ENCODE peak calls at places on chromosomes 13 and 19, in six cellular contexts. One of them, this sample, is unnamed.

GRCh38 chr13:50403311-50403710 is 388.1 kb downstream of the KCNRG start:
- DNase-seq in A549: no peak
- DNase-seq in neural progenitor cell: no peak
- DNase-seq in cardiac fibroblast: no peak
- DNase-seq in fibroblast of mammary gland: no peak
- DNase-seq in IMR-90: peak; percentile 53
- DNase-seq in this sample: no peak

GRCh38 chr19:32691952-32692726 is 518 bp downstream of the NUDT19 start:
- DNase-seq in A549: no peak
- DNase-seq in neural progenitor cell: peak; percentile 73
- DNase-seq in cardiac fibroblast: peak; percentile 75
- DNase-seq in fibroblast of mammary gland: peak; percentile 75
- DNase-seq in IMR-90: peak; percentile 69
- DNase-seq in this sample: peak; percentile 80

GRCh38 chr13:51902776-51903175 is 41.0 kb downstream of the CCDC70 start:
- DNase-seq in A549: no peak
- DNase-seq in neural progenitor cell: no peak
- DNase-seq in cardiac fibroblast: no peak
- DNase-seq in fibroblast of mammary gland: no peak
- DNase-seq in IMR-90: no peak
- DNase-seq in this sample: no peak

GRCh38 chr19:11286312-11286974 is 9.5 kb upstream of the TSPAN16 start:
- DNase-seq in A549: no peak
- DNase-seq in neural progenitor cell: no peak
- DNase-seq in cardiac fibroblast: peak; percentile 74
- DNase-seq in fibroblast of mammary gland: peak; percentile 50
- DNase-seq in IMR-90: peak; percentile 58
- DNase-seq in this sample: peak; percentile 60

GRCh38 chr13:41054212-41054877 is 7.0 kb upstream of the WBP4 start:
- DNase-seq in A549: peak; percentile 22
- DNase-seq in neural progenitor cell: peak; percentile 57
- DNase-seq in cardiac fibroblast: peak; percentile 72
- DNase-seq in fibroblast of mammary gland: peak; percentile 77
- DNase-seq in IMR-90: peak; percentile 64
- DNase-seq in this sample: peak; percentile 72

GRCh38 chr13:113216165-113217056 is 7.0 kb downstream of the CUL4A start:
- DNase-seq in A549: no peak
- DNase-seq in neural progenitor cell: peak; percentile 61
- DNase-seq in cardiac fibroblast: peak; percentile 69
- DNase-seq in fibroblast of mammary gland: peak; percentile 81
- DNase-seq in IMR-90: peak; percentile 74
- DNase-seq in this sample: peak; percentile 62

GRCh38 chr19:7004313-7004931 is 16.8 kb downstream of the MBD3L2B start:
- DNase-seq in A549: peak; percentile 29
- DNase-seq in neural progenitor cell: peak; percentile 38
- DNase-seq in cardiac fibroblast: no peak
- DNase-seq in fibroblast of mammary gland: peak; percentile 33
- DNase-seq in IMR-90: peak; percentile 18
- DNase-seq in this sample: peak; percentile 44

GRCh38 chr13:113162783-113163685 is 4.6 kb downstream of the PROZ start:
- DNase-seq in A549: no peak
- DNase-seq in neural progenitor cell: no peak
- DNase-seq in cardiac fibroblast: no peak
- DNase-seq in fibroblast of mammary gland: no peak
- DNase-seq in IMR-90: no peak
- DNase-seq in this sample: no peak

GRCh38 chr19:42290523-42291436 is 11.2 kb upstream of the PRR19 start:
- DNase-seq in A549: peak; percentile 95
- DNase-seq in neural progenitor cell: peak; percentile 43
- DNase-seq in cardiac fibroblast: no peak
- DNase-seq in fibroblast of mammary gland: no peak
- DNase-seq in IMR-90: no peak
- DNase-seq in this sample: no peak

GRCh38 chr13:31234729-31235128 is 35.0 kb downstream of the B3GLCT start:
- DNase-seq in A549: peak; percentile 5
- DNase-seq in neural progenitor cell: no peak
- DNase-seq in cardiac fibroblast: peak; percentile 15
- DNase-seq in fibroblast of mammary gland: peak; percentile 8
- DNase-seq in IMR-90: no peak
- DNase-seq in this sample: no peak

GRCh38 chr13:33003458-33004019 is 12.7 kb upstream of the KL start:
- DNase-seq in A549: no peak
- DNase-seq in neural progenitor cell: no peak
- DNase-seq in cardiac fibroblast: no peak
- DNase-seq in fibroblast of mammary gland: no peak
- DNase-seq in IMR-90: no peak
- DNase-seq in this sample: no peak

GRCh38 chr19:14525729-14526128 is 3.7 kb upstream of the TECR start:
- DNase-seq in A549: no peak
- DNase-seq in neural progenitor cell: no peak
- DNase-seq in cardiac fibroblast: no peak
- DNase-seq in fibroblast of mammary gland: no peak
- DNase-seq in IMR-90: no peak
- DNase-seq in this sample: no peak

GRCh38 chr19:4360641-4361151 is 17.3 kb downstream of the MPND start:
- DNase-seq in A549: no peak
- DNase-seq in neural progenitor cell: no peak
- DNase-seq in cardiac fibroblast: no peak
- DNase-seq in fibroblast of mammary gland: no peak
- DNase-seq in IMR-90: no peak
- DNase-seq in this sample: no peak

GRCh38 chr19:4360081-4360569 is 16.8 kb downstream of the MPND start:
- DNase-seq in A549: no peak
- DNase-seq in neural progenitor cell: no peak
- DNase-seq in cardiac fibroblast: no peak
- DNase-seq in fibroblast of mammary gland: no peak
- DNase-seq in IMR-90: no peak
- DNase-seq in this sample: no peak

GRCh38 chr19:4357921-4358326 is 14.6 kb downstream of the MPND start:
- DNase-seq in A549: no peak
- DNase-seq in neural progenitor cell: no peak
- DNase-seq in cardiac fibroblast: no peak
- DNase-seq in fibroblast of mammary gland: no peak
- DNase-seq in IMR-90: no peak
- DNase-seq in this sample: no peak

GRCh38 chr19:4358709-4359626 is 15.6 kb downstream of the MPND start:
- DNase-seq in A549: no peak
- DNase-seq in neural progenitor cell: no peak
- DNase-seq in cardiac fibroblast: no peak
- DNase-seq in fibroblast of mammary gland: no peak
- DNase-seq in IMR-90: no peak
- DNase-seq in this sample: no peak

GRCh38 chr19:4359627-4360000 is 16.3 kb downstream of the MPND start:
- DNase-seq in A549: no peak
- DNase-seq in neural progenitor cell: no peak
- DNase-seq in cardiac fibroblast: no peak
- DNase-seq in fibroblast of mammary gland: no peak
- DNase-seq in IMR-90: no peak
- DNase-seq in this sample: no peak
- TF ChIP-seq CTCF in A549: no peak
- TF ChIP-seq CTCF in neural progenitor cell: no peak
- TF ChIP-seq CTCF in cardiac fibroblast: no peak
- TF ChIP-seq CTCF in fibroblast of mammary gland: no peak
- TF ChIP-seq CTCF in IMR-90: no peak
- TF ChIP-seq CTCF in this sample: no peak

GRCh38 chr19:48644839-48645651 is 942 bp downstream of the CA11 start:
- DNase-seq in A549: peak; percentile 86
- DNase-seq in neural progenitor cell: peak; percentile 90
- DNase-seq in cardiac fibroblast: peak; percentile 78
- DNase-seq in fibroblast of mammary gland: peak; percentile 71
- DNase-seq in IMR-90: peak; percentile 65
- DNase-seq in this sample: peak; percentile 64
- H3K4me3 ChIP-seq in A549: peak overlapping the region; percentile 54
- H3K4me3 ChIP-seq in neural progenitor cell: peak overlapping the region; percentile 71
- H3K4me3 ChIP-seq in cardiac fibroblast: no peak overlapping the region
- H3K4me3 ChIP-seq in fibroblast of mammary gland: peak overlapping the region; percentile 2
- H3K4me3 ChIP-seq in IMR-90: no peak overlapping the region
- H3K4me3 ChIP-seq in this sample: no peak overlapping the region

DNA sequence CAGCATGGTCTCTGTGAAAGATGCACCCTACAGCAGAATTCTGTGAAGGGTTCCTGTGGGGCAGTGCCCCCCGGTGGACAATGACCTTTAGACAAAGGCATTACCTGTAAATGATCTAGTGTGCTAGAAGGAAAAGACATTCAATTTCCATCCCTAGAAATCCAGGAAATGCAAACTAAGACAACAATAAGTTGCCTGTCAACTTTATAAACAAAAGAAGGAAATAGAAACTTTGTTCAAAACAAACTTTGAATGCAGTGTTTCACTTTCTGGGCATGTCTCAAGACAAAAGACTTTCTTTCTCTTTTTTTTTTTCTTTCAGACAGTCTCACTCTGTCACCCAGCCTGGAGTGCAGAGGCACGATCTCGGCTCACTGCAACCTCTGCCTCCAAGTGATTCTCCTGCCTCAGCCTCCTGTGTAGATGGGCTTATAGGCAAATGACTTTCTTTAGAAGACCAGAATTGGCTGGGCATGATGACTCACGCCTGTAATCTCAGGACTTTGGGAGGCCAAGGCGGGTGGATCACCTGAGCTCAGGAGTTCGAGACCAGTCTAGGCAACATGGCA is 15.5 kb downstream of the TEX101 start:
- DNase-seq in A549: no peak
- DNase-seq in neural progenitor cell: no peak
- DNase-seq in cardiac fibroblast: peak; percentile 8
- DNase-seq in fibroblast of mammary gland: no peak
- DNase-seq in IMR-90: no peak
- DNase-seq in this sample: no peak
- TF ChIP-seq CTCF in A549: no peak
- TF ChIP-seq CTCF in neural progenitor cell: peak; percentile 32
- TF ChIP-seq CTCF in cardiac fibroblast: peak; percentile 11
- TF ChIP-seq CTCF in fibroblast of mammary gland: no peak
- TF ChIP-seq CTCF in IMR-90: peak; percentile 9
- TF ChIP-seq CTCF in this sample: peak; percentile 29

DNA sequence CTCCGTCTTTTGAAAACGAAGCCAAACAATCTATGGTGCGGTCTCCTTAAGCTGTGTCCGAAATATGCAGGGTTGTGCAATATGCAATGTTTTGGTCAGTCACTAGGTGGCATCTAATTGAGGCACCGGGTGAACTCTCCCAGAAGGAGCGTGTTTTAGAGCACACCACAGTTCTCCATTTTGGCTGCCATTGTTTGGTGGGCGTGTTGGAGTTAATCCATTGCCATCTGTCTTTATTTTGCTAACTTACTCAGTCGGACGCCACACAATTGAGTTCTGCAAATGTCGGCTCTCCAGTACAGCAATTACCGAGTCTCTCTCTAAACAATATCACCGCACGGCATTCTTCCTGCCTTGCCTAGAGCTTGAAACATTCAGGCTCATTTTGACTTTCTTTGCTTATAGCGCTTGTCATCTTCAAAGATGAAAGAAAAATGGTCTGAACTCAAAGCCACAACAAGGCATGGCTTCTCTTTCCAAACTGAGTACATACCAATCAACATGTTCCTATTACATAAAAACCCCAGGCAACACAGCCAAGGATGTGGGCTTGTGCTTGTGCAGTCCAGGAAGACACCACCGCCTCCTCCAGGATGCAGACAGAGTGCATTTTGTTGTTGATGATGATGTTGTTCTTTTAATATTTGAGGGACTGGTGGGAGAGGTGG is 182.0 kb upstream of the SERP2 start:
- DNase-seq in A549: no peak
- DNase-seq in neural progenitor cell: peak; percentile 83
- DNase-seq in cardiac fibroblast: peak; percentile 85
- DNase-seq in fibroblast of mammary gland: peak; percentile 93
- DNase-seq in IMR-90: peak; percentile 70
- DNase-seq in this sample: peak; percentile 89
- H3K4me3 ChIP-seq in A549: no peak overlapping the region
- H3K4me3 ChIP-seq in neural progenitor cell: no peak overlapping the region
- H3K4me3 ChIP-seq in cardiac fibroblast: no peak overlapping the region
- H3K4me3 ChIP-seq in fibroblast of mammary gland: no peak overlapping the region
- H3K4me3 ChIP-seq in IMR-90: no peak overlapping the region
- H3K4me3 ChIP-seq in this sample: peak overlapping the region; percentile 26

GRCh38 chr19:54436031-54436523 is 12.9 kb upstream of the LENG8 start:
- DNase-seq in A549: no peak
- DNase-seq in neural progenitor cell: peak; percentile 60
- DNase-seq in cardiac fibroblast: no peak
- DNase-seq in fibroblast of mammary gland: no peak
- DNase-seq in IMR-90: no peak
- DNase-seq in this sample: no peak

GRCh38 chr19:54436561-54437229 is 12.3 kb upstream of the LENG8 start:
- DNase-seq in A549: no peak
- DNase-seq in neural progenitor cell: no peak
- DNase-seq in cardiac fibroblast: no peak
- DNase-seq in fibroblast of mammary gland: no peak
- DNase-seq in IMR-90: no peak
- DNase-seq in this sample: no peak

GRCh38 chr19:54440641-54441040 is 8.4 kb upstream of the LENG8 start:
- DNase-seq in A549: no peak
- DNase-seq in neural progenitor cell: no peak
- DNase-seq in cardiac fibroblast: no peak
- DNase-seq in fibroblast of mammary gland: no peak
- DNase-seq in IMR-90: no peak
- DNase-seq in this sample: no peak

GRCh38 chr19:54435551-54436016 is 13.4 kb upstream of the LENG8 start:
- DNase-seq in A549: no peak
- DNase-seq in neural progenitor cell: no peak
- DNase-seq in cardiac fibroblast: no peak
- DNase-seq in fibroblast of mammary gland: no peak
- DNase-seq in IMR-90: no peak
- DNase-seq in this sample: no peak

GRCh38 chr19:54439174-54439851 is 9.7 kb upstream of the LENG8 start:
- DNase-seq in A549: peak; percentile 69
- DNase-seq in neural progenitor cell: peak; percentile 81
- DNase-seq in cardiac fibroblast: peak; percentile 37
- DNase-seq in fibroblast of mammary gland: no peak
- DNase-seq in IMR-90: no peak
- DNase-seq in this sample: peak; percentile 31
- TF ChIP-seq CTCF in A549: peak; percentile 51
- TF ChIP-seq CTCF in neural progenitor cell: peak; percentile 74
- TF ChIP-seq CTCF in cardiac fibroblast: peak; percentile 45
- TF ChIP-seq CTCF in fibroblast of mammary gland: peak; percentile 41
- TF ChIP-seq CTCF in IMR-90: peak; percentile 31
- TF ChIP-seq CTCF in this sample: peak; percentile 46

DNA sequence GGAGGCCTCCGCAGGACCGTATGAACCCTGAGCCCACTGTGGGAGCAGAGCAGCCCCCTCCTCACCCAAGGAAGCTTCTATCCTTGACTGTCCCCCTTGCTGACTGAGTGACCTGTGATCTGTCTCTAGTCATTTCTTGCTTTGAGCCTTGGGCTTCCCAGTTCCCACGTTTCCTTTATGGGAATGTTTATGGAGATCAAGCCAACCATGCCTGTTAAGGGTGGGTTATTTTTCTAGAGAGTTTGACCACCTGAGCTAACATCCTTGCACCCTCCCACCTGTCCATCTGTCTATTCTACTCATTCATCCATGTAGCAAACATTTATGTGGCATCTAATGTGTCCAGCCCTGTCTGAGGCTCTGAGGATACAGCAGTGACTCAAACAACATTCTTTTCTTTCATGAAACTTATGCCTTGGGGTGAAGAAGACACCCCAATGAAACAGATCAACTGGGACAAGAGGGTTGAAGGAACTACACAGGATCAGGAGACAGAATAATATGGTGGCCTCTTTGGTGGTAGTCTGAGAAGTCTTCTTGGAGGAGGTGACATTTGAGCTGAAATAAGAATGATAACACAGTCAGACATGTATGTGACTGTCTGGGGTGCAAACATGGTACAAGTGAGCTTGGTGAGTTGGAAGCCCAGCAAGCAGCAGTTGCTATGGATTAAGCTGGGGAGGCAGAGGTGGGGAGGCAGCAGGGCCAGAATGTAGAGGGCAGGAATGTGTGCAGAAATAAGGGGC is 30.5 kb downstream of the CERS4 start:
- DNase-seq in A549: no peak
- DNase-seq in neural progenitor cell: no peak
- DNase-seq in cardiac fibroblast: no peak
- DNase-seq in fibroblast of mammary gland: no peak
- DNase-seq in IMR-90: no peak
- DNase-seq in this sample: no peak
- H3K4me3 ChIP-seq in A549: no peak overlapping the region
- H3K4me3 ChIP-seq in neural progenitor cell: peak overlapping the region; percentile 35
- H3K4me3 ChIP-seq in cardiac fibroblast: no peak overlapping the region
- H3K4me3 ChIP-seq in fibroblast of mammary gland: no peak overlapping the region
- H3K4me3 ChIP-seq in IMR-90: no peak overlapping the region
- H3K4me3 ChIP-seq in this sample: no peak overlapping the region

This sample was measured in AG10803.